ENCODE peak calls at places on chromosomes 3 and 15, in eight cellular contexts. One of them, this sample, is unnamed.

GRCh38 chr3:13303410-13303809 is 116.7 kb downstream of the NUP210 start:
- DNase-seq in stimulated activated CD4-positive, alpha-beta T cell treated with anti-CD3 and anti-CD28 coated beads, Interleukin-1b, Interleukin-23, amount 100 ng/mL, for 48 hours: no peak
- DNase-seq in H54: no peak
- DNase-seq in HEK293T: no peak
- DNase-seq in activated T-cell treated with anti-CD3 and anti-CD28 coated beads for 24 hours: no peak
- DNase-seq in T-cell: no peak
- DNase-seq in RWPE1: no peak
- DNase-seq in T follicular helper cell: no peak
- DNase-seq in this sample: no peak

GRCh38 chr3:182500294-182500693 is 293.0 kb upstream of the ATP11B start:
- DNase-seq in stimulated activated CD4-positive, alpha-beta T cell treated with anti-CD3 and anti-CD28 coated beads, Interleukin-1b, Interleukin-23, amount 100 ng/mL, for 48 hours: no peak
- DNase-seq in H54: no peak
- DNase-seq in HEK293T: no peak
- DNase-seq in activated T-cell treated with anti-CD3 and anti-CD28 coated beads for 24 hours: no peak
- DNase-seq in T-cell: no peak
- DNase-seq in RWPE1: no peak
- DNase-seq in T follicular helper cell: no peak
- DNase-seq in this sample: no peak

GRCh38 chr15:42819781-42820180 is 82.9 kb upstream of the CDAN1 start:
- DNase-seq in stimulated activated CD4-positive, alpha-beta T cell treated with anti-CD3 and anti-CD28 coated beads, Interleukin-1b, Interleukin-23, amount 100 ng/mL, for 48 hours: no peak
- DNase-seq in H54: no peak
- DNase-seq in HEK293T: no peak
- DNase-seq in activated T-cell treated with anti-CD3 and anti-CD28 coated beads for 24 hours: no peak
- DNase-seq in T-cell: no peak
- DNase-seq in RWPE1: no peak
- DNase-seq in T follicular helper cell: no peak
- DNase-seq in this sample: no peak

GRCh38 chr15:89423981-89424380 is 72.4 kb downstream of the RHCG start:
- DNase-seq in stimulated activated CD4-positive, alpha-beta T cell treated with anti-CD3 and anti-CD28 coated beads, Interleukin-1b, Interleukin-23, amount 100 ng/mL, for 48 hours: no peak
- DNase-seq in H54: no peak
- DNase-seq in HEK293T: no peak
- DNase-seq in activated T-cell treated with anti-CD3 and anti-CD28 coated beads for 24 hours: no peak
- DNase-seq in T-cell: no peak
- DNase-seq in RWPE1: no peak
- DNase-seq in T follicular helper cell: no peak
- DNase-seq in this sample: no peak

GRCh38 chr3:124263168-124263567 is 271.2 kb upstream of the ROPN1 start:
- DNase-seq in stimulated activated CD4-positive, alpha-beta T cell treated with anti-CD3 and anti-CD28 coated beads, Interleukin-1b, Interleukin-23, amount 100 ng/mL, for 48 hours: no peak
- DNase-seq in H54: peak
- DNase-seq in HEK293T: no peak
- DNase-seq in activated T-cell treated with anti-CD3 and anti-CD28 coated beads for 24 hours: no peak
- DNase-seq in T-cell: no peak
- DNase-seq in RWPE1: peak
- DNase-seq in T follicular helper cell: no peak
- DNase-seq in this sample: no peak

GRCh38 chr15:65286069-65286703 is 497 bp downstream of the PARP16 start:
- DNase-seq in stimulated activated CD4-positive, alpha-beta T cell treated with anti-CD3 and anti-CD28 coated beads, Interleukin-1b, Interleukin-23, amount 100 ng/mL, for 48 hours: no peak
- DNase-seq in H54: no peak
- DNase-seq in HEK293T: peak
- DNase-seq in activated T-cell treated with anti-CD3 and anti-CD28 coated beads for 24 hours: no peak
- DNase-seq in T-cell: no peak
- DNase-seq in RWPE1: no peak
- DNase-seq in T follicular helper cell: no peak
- DNase-seq in this sample: peak

GRCh38 chr3:178436773-178437172 is 99.5 kb upstream of the KCNMB2 start:
- DNase-seq in stimulated activated CD4-positive, alpha-beta T cell treated with anti-CD3 and anti-CD28 coated beads, Interleukin-1b, Interleukin-23, amount 100 ng/mL, for 48 hours: no peak
- DNase-seq in H54: no peak
- DNase-seq in HEK293T: no peak
- DNase-seq in activated T-cell treated with anti-CD3 and anti-CD28 coated beads for 24 hours: no peak
- DNase-seq in T-cell: no peak
- DNase-seq in RWPE1: peak
- DNase-seq in T follicular helper cell: no peak
- DNase-seq in this sample: peak

GRCh38 chr3:187750041-187750512 is 4.8 kb upstream of the BCL6 start:
- DNase-seq in stimulated activated CD4-positive, alpha-beta T cell treated with anti-CD3 and anti-CD28 coated beads, Interleukin-1b, Interleukin-23, amount 100 ng/mL, for 48 hours: no peak
- DNase-seq in H54: no peak
- DNase-seq in HEK293T: no peak
- DNase-seq in activated T-cell treated with anti-CD3 and anti-CD28 coated beads for 24 hours: no peak
- DNase-seq in T-cell: no peak
- DNase-seq in RWPE1: peak
- DNase-seq in T follicular helper cell: no peak
- DNase-seq in this sample: peak

GRCh38 chr3:185024966-185025365 is 127.9 kb downstream of the C3orf70 start:
- DNase-seq in stimulated activated CD4-positive, alpha-beta T cell treated with anti-CD3 and anti-CD28 coated beads, Interleukin-1b, Interleukin-23, amount 100 ng/mL, for 48 hours: no peak
- DNase-seq in H54: no peak
- DNase-seq in HEK293T: no peak
- DNase-seq in activated T-cell treated with anti-CD3 and anti-CD28 coated beads for 24 hours: no peak
- DNase-seq in T-cell: no peak
- DNase-seq in RWPE1: no peak
- DNase-seq in T follicular helper cell: no peak
- DNase-seq in this sample: no peak

GRCh38 chr3:187713504-187713903 is 11.1 kb upstream of the RTP2 start:
- DNase-seq in stimulated activated CD4-positive, alpha-beta T cell treated with anti-CD3 and anti-CD28 coated beads, Interleukin-1b, Interleukin-23, amount 100 ng/mL, for 48 hours: no peak
- DNase-seq in H54: no peak
- DNase-seq in HEK293T: no peak
- DNase-seq in activated T-cell treated with anti-CD3 and anti-CD28 coated beads for 24 hours: no peak
- DNase-seq in T-cell: peak
- DNase-seq in RWPE1: no peak
- DNase-seq in T follicular helper cell: no peak
- DNase-seq in this sample: peak

GRCh38 chr15:66078929-66079275 is 174.6 kb downstream of the MEGF11 start:
- DNase-seq in stimulated activated CD4-positive, alpha-beta T cell treated with anti-CD3 and anti-CD28 coated beads, Interleukin-1b, Interleukin-23, amount 100 ng/mL, for 48 hours: no peak
- DNase-seq in H54: no peak
- DNase-seq in HEK293T: no peak
- DNase-seq in activated T-cell treated with anti-CD3 and anti-CD28 coated beads for 24 hours: no peak
- DNase-seq in T-cell: no peak
- DNase-seq in RWPE1: no peak
- DNase-seq in T follicular helper cell: no peak
- DNase-seq in this sample: no peak

GRCh38 chr15:69656271-69657030 is 203.8 kb downstream of the RPLP1 start:
- DNase-seq in stimulated activated CD4-positive, alpha-beta T cell treated with anti-CD3 and anti-CD28 coated beads, Interleukin-1b, Interleukin-23, amount 100 ng/mL, for 48 hours: no peak
- DNase-seq in H54: no peak
- DNase-seq in HEK293T: no peak
- DNase-seq in activated T-cell treated with anti-CD3 and anti-CD28 coated beads for 24 hours: no peak
- DNase-seq in T-cell: no peak
- DNase-seq in RWPE1: no peak
- DNase-seq in T follicular helper cell: no peak
- DNase-seq in this sample: no peak

GRCh38 chr15:79282371-79283251 is at the start of gene ANKRD34C:
- DNase-seq in stimulated activated CD4-positive, alpha-beta T cell treated with anti-CD3 and anti-CD28 coated beads, Interleukin-1b, Interleukin-23, amount 100 ng/mL, for 48 hours: no peak
- DNase-seq in H54: no peak
- DNase-seq in HEK293T: peak
- DNase-seq in activated T-cell treated with anti-CD3 and anti-CD28 coated beads for 24 hours: no peak
- DNase-seq in T-cell: no peak
- DNase-seq in RWPE1: no peak
- DNase-seq in T follicular helper cell: no peak
- DNase-seq in this sample: no peak

GRCh38 chr3:127822166-127822835 is at the start of gene MGLL:
- DNase-seq in stimulated activated CD4-positive, alpha-beta T cell treated with anti-CD3 and anti-CD28 coated beads, Interleukin-1b, Interleukin-23, amount 100 ng/mL, for 48 hours: no peak
- DNase-seq in H54: peak
- DNase-seq in HEK293T: peak
- DNase-seq in activated T-cell treated with anti-CD3 and anti-CD28 coated beads for 24 hours: no peak
- DNase-seq in T-cell: no peak
- DNase-seq in RWPE1: peak
- DNase-seq in T follicular helper cell: no peak
- DNase-seq in this sample: peak

GRCh38 chr15:71806452-71806931 is 3.9 kb upstream of the NR2E3 start:
- DNase-seq in stimulated activated CD4-positive, alpha-beta T cell treated with anti-CD3 and anti-CD28 coated beads, Interleukin-1b, Interleukin-23, amount 100 ng/mL, for 48 hours: no peak
- DNase-seq in H54: peak
- DNase-seq in HEK293T: no peak
- DNase-seq in activated T-cell treated with anti-CD3 and anti-CD28 coated beads for 24 hours: no peak
- DNase-seq in T-cell: no peak
- DNase-seq in RWPE1: no peak
- DNase-seq in T follicular helper cell: no peak
- DNase-seq in this sample: no peak

GRCh38 chr3:141476033-141476432 is 10.8 kb upstream of the RASA2 start:
- DNase-seq in stimulated activated CD4-positive, alpha-beta T cell treated with anti-CD3 and anti-CD28 coated beads, Interleukin-1b, Interleukin-23, amount 100 ng/mL, for 48 hours: no peak
- DNase-seq in H54: no peak
- DNase-seq in HEK293T: no peak
- DNase-seq in activated T-cell treated with anti-CD3 and anti-CD28 coated beads for 24 hours: no peak
- DNase-seq in T-cell: no peak
- DNase-seq in RWPE1: no peak
- DNase-seq in T follicular helper cell: no peak
- DNase-seq in this sample: no peak

GRCh38 chr3:42097166-42097946 is 6.2 kb downstream of the TRAK1 start:
- DNase-seq in stimulated activated CD4-positive, alpha-beta T cell treated with anti-CD3 and anti-CD28 coated beads, Interleukin-1b, Interleukin-23, amount 100 ng/mL, for 48 hours: no peak
- DNase-seq in H54: no peak
- DNase-seq in HEK293T: no peak
- DNase-seq in activated T-cell treated with anti-CD3 and anti-CD28 coated beads for 24 hours: no peak
- DNase-seq in T-cell: no peak
- DNase-seq in RWPE1: no peak
- DNase-seq in T follicular helper cell: no peak
- DNase-seq in this sample: no peak

GRCh38 chr3:125322166-125322565 is 53.0 kb downstream of the ZNF148 start:
- DNase-seq in stimulated activated CD4-positive, alpha-beta T cell treated with anti-CD3 and anti-CD28 coated beads, Interleukin-1b, Interleukin-23, amount 100 ng/mL, for 48 hours: no peak
- DNase-seq in H54: no peak
- DNase-seq in HEK293T: peak
- DNase-seq in activated T-cell treated with anti-CD3 and anti-CD28 coated beads for 24 hours: no peak
- DNase-seq in T-cell: no peak
- DNase-seq in RWPE1: peak
- DNase-seq in T follicular helper cell: no peak
- DNase-seq in this sample: no peak

GRCh38 chr3:42276419-42277132 is 10.6 kb upstream of the CCK start:
- DNase-seq in stimulated activated CD4-positive, alpha-beta T cell treated with anti-CD3 and anti-CD28 coated beads, Interleukin-1b, Interleukin-23, amount 100 ng/mL, for 48 hours: no peak
- DNase-seq in H54: no peak
- DNase-seq in HEK293T: no peak
- DNase-seq in activated T-cell treated with anti-CD3 and anti-CD28 coated beads for 24 hours: no peak
- DNase-seq in T-cell: no peak
- DNase-seq in RWPE1: no peak
- DNase-seq in T follicular helper cell: no peak
- DNase-seq in this sample: no peak

GRCh38 chr3:40780341-40780800 is 255.6 kb downstream of the ZNF621 start:
- DNase-seq in stimulated activated CD4-positive, alpha-beta T cell treated with anti-CD3 and anti-CD28 coated beads, Interleukin-1b, Interleukin-23, amount 100 ng/mL, for 48 hours: no peak
- DNase-seq in H54: no peak
- DNase-seq in HEK293T: no peak
- DNase-seq in activated T-cell treated with anti-CD3 and anti-CD28 coated beads for 24 hours: no peak
- DNase-seq in T-cell: no peak
- DNase-seq in RWPE1: no peak
- DNase-seq in T follicular helper cell: no peak
- DNase-seq in this sample: no peak

GRCh38 chr3:98259707-98260106 is 4.3 kb upstream of the OR5H6 start:
- DNase-seq in stimulated activated CD4-positive, alpha-beta T cell treated with anti-CD3 and anti-CD28 coated beads, Interleukin-1b, Interleukin-23, amount 100 ng/mL, for 48 hours: peak
- DNase-seq in H54: no peak
- DNase-seq in HEK293T: peak
- DNase-seq in activated T-cell treated with anti-CD3 and anti-CD28 coated beads for 24 hours: no peak
- DNase-seq in T-cell: no peak
- DNase-seq in RWPE1: no peak
- DNase-seq in T follicular helper cell: no peak
- DNase-seq in this sample: peak

GRCh38 chr15:58260186-58260910 is 122.2 kb downstream of the AQP9 start:
- DNase-seq in stimulated activated CD4-positive, alpha-beta T cell treated with anti-CD3 and anti-CD28 coated beads, Interleukin-1b, Interleukin-23, amount 100 ng/mL, for 48 hours: no peak
- DNase-seq in H54: no peak
- DNase-seq in HEK293T: no peak
- DNase-seq in activated T-cell treated with anti-CD3 and anti-CD28 coated beads for 24 hours: no peak
- DNase-seq in T-cell: no peak
- DNase-seq in RWPE1: peak
- DNase-seq in T follicular helper cell: no peak
- DNase-seq in this sample: no peak

GRCh38 chr3:134873789-134874188 is 78.7 kb downstream of the EPHB1 start:
- DNase-seq in stimulated activated CD4-positive, alpha-beta T cell treated with anti-CD3 and anti-CD28 coated beads, Interleukin-1b, Interleukin-23, amount 100 ng/mL, for 48 hours: no peak
- DNase-seq in H54: no peak
- DNase-seq in HEK293T: no peak
- DNase-seq in activated T-cell treated with anti-CD3 and anti-CD28 coated beads for 24 hours: no peak
- DNase-seq in T-cell: no peak
- DNase-seq in RWPE1: no peak
- DNase-seq in T follicular helper cell: no peak
- DNase-seq in this sample: no peak

GRCh38 chr3:34533468-34533867 is 735.0 kb downstream of the PDCD6IP start:
- DNase-seq in stimulated activated CD4-positive, alpha-beta T cell treated with anti-CD3 and anti-CD28 coated beads, Interleukin-1b, Interleukin-23, amount 100 ng/mL, for 48 hours: no peak
- DNase-seq in H54: no peak
- DNase-seq in HEK293T: no peak
- DNase-seq in activated T-cell treated with anti-CD3 and anti-CD28 coated beads for 24 hours: no peak
- DNase-seq in T-cell: no peak
- DNase-seq in RWPE1: no peak
- DNase-seq in T follicular helper cell: no peak
- DNase-seq in this sample: no peak

GRCh38 chr15:99118801-99119546 is 14.1 kb downstream of the SYNM start:
- DNase-seq in stimulated activated CD4-positive, alpha-beta T cell treated with anti-CD3 and anti-CD28 coated beads, Interleukin-1b, Interleukin-23, amount 100 ng/mL, for 48 hours: no peak
- DNase-seq in H54: no peak
- DNase-seq in HEK293T: no peak
- DNase-seq in activated T-cell treated with anti-CD3 and anti-CD28 coated beads for 24 hours: no peak
- DNase-seq in T-cell: no peak
- DNase-seq in RWPE1: no peak
- DNase-seq in T follicular helper cell: no peak
- DNase-seq in this sample: no peak

GRCh38 chr3:134640872-134641470 is 9.9 kb downstream of the KY start:
- DNase-seq in stimulated activated CD4-positive, alpha-beta T cell treated with anti-CD3 and anti-CD28 coated beads, Interleukin-1b, Interleukin-23, amount 100 ng/mL, for 48 hours: no peak
- DNase-seq in H54: no peak
- DNase-seq in HEK293T: peak
- DNase-seq in activated T-cell treated with anti-CD3 and anti-CD28 coated beads for 24 hours: no peak
- DNase-seq in T-cell: no peak
- DNase-seq in RWPE1: peak
- DNase-seq in T follicular helper cell: no peak
- DNase-seq in this sample: peak

GRCh38 chr3:56870436-56870835 is 68.7 kb upstream of the ARHGEF3 start:
- DNase-seq in stimulated activated CD4-positive, alpha-beta T cell treated with anti-CD3 and anti-CD28 coated beads, Interleukin-1b, Interleukin-23, amount 100 ng/mL, for 48 hours: no peak
- DNase-seq in H54: no peak
- DNase-seq in HEK293T: no peak
- DNase-seq in activated T-cell treated with anti-CD3 and anti-CD28 coated beads for 24 hours: no peak
- DNase-seq in T-cell: no peak
- DNase-seq in RWPE1: no peak
- DNase-seq in T follicular helper cell: no peak
- DNase-seq in this sample: no peak

GRCh38 chr15:82047493-82048446 is 2.0 kb upstream of the MEX3B start:
- DNase-seq in stimulated activated CD4-positive, alpha-beta T cell treated with anti-CD3 and anti-CD28 coated beads, Interleukin-1b, Interleukin-23, amount 100 ng/mL, for 48 hours: peak
- DNase-seq in H54: no peak
- DNase-seq in HEK293T: no peak
- DNase-seq in activated T-cell treated with anti-CD3 and anti-CD28 coated beads for 24 hours: no peak
- DNase-seq in T-cell: no peak
- DNase-seq in RWPE1: peak
- DNase-seq in T follicular helper cell: no peak
- DNase-seq in this sample: peak

GRCh38 chr15:49458145-49458544 is 35.1 kb downstream of the FGF7 start:
- DNase-seq in stimulated activated CD4-positive, alpha-beta T cell treated with anti-CD3 and anti-CD28 coated beads, Interleukin-1b, Interleukin-23, amount 100 ng/mL, for 48 hours: no peak
- DNase-seq in H54: no peak
- DNase-seq in HEK293T: no peak
- DNase-seq in activated T-cell treated with anti-CD3 and anti-CD28 coated beads for 24 hours: no peak
- DNase-seq in T-cell: no peak
- DNase-seq in RWPE1: no peak
- DNase-seq in T follicular helper cell: no peak
- DNase-seq in this sample: no peak

GRCh38 chr15:52290329-52290728 is 5.3 kb downstream of the MYO5C start:
- DNase-seq in stimulated activated CD4-positive, alpha-beta T cell treated with anti-CD3 and anti-CD28 coated beads, Interleukin-1b, Interleukin-23, amount 100 ng/mL, for 48 hours: no peak
- DNase-seq in H54: no peak
- DNase-seq in HEK293T: no peak
- DNase-seq in activated T-cell treated with anti-CD3 and anti-CD28 coated beads for 24 hours: no peak
- DNase-seq in T-cell: no peak
- DNase-seq in RWPE1: no peak
- DNase-seq in T follicular helper cell: no peak
- DNase-seq in this sample: peak

GRCh38 chr15:101266034-101266433 is 11.3 kb downstream of the SELENOS start:
- DNase-seq in stimulated activated CD4-positive, alpha-beta T cell treated with anti-CD3 and anti-CD28 coated beads, Interleukin-1b, Interleukin-23, amount 100 ng/mL, for 48 hours: no peak
- DNase-seq in H54: no peak
- DNase-seq in HEK293T: no peak
- DNase-seq in activated T-cell treated with anti-CD3 and anti-CD28 coated beads for 24 hours: no peak
- DNase-seq in T-cell: no peak
- DNase-seq in RWPE1: no peak
- DNase-seq in T follicular helper cell: no peak
- DNase-seq in this sample: no peak

GRCh38 chr3:12472000-12472399 is 12.3 kb upstream of the TSEN2 start:
- DNase-seq in stimulated activated CD4-positive, alpha-beta T cell treated with anti-CD3 and anti-CD28 coated beads, Interleukin-1b, Interleukin-23, amount 100 ng/mL, for 48 hours: no peak
- DNase-seq in H54: no peak
- DNase-seq in HEK293T: no peak
- DNase-seq in activated T-cell treated with anti-CD3 and anti-CD28 coated beads for 24 hours: no peak
- DNase-seq in T-cell: no peak
- DNase-seq in RWPE1: no peak
- DNase-seq in T follicular helper cell: no peak
- DNase-seq in this sample: no peak

This sample was measured in HT-29.